ENCODE peak calls at places on chromosomes 5 and 9, in five cellular contexts. Z is WERI-Rb-1, T is BJ, C is esophagus squamous epithelium, K is lung. D is an unnamed sample.

GRCh38 chr5:144468542-144468941 is 297.9 kb downstream of the KCTD16 start:
- DNase-seq in Z (no peak), T (no peak), C (no peak), K (no peak), D (no peak)

GRCh38 chr5:42021923-42022322 is 96.8 kb downstream of the FBXO4 start:
- DNase-seq in Z (no peak), T (no peak), C (no peak), K (no peak), D (no peak)

GRCh38 chr9:126276056-126276728 is 50.4 kb upstream of the MVB12B start:
- DNase-seq in Z (peak; percentile 42), T (no peak), C (no peak), K (no peak), D (no peak)

GRCh38 chr9:5799314-5799713 is 33.6 kb downstream of the ERMP1 start:
- DNase-seq in Z (no peak), T (no peak), C (no peak), K (no peak), D (no peak)

GRCh38 chr9:20032413-20033006 is 243.7 kb upstream of the SLC24A2 start:
- DNase-seq in Z (no peak), T (no peak), C (no peak), K (no peak), D (no peak)

GRCh38 chr9:72322259-72322658 is 42.7 kb downstream of the ZFAND5 start:
- DNase-seq in Z (no peak), T (peak; percentile 18), C (no peak), K (no peak), D (no peak)

GRCh38 chr5:74231697-74232096 is 408.8 kb downstream of the ENC1 start:
- DNase-seq in Z (no peak), T (no peak), C (no peak), K (no peak), D (no peak)

GRCh38 chr5:74200560-74200959 is 440.0 kb downstream of the ENC1 start:
- DNase-seq in Z (no peak), T (no peak), C (no peak), K (no peak), D (no peak)

GRCh38 chr5:68122439-68122906 is 93.1 kb upstream of the PIK3R1 start:
- DNase-seq in Z (no peak), T (no peak), C (no peak), K (no peak), D (no peak)

GRCh38 chr5:142871056-142871879 is 101.1 kb downstream of the ARHGAP26 start:
- DNase-seq in Z (no peak), T (no peak), C (no peak), K (no peak), D (no peak)

GRCh38 chr5:74643160-74643562 is 2.6 kb upstream of the ENC1 start:
- DNase-seq in Z (no peak), T (peak; percentile 78), C (no peak), K (no peak), D (no peak)

GRCh38 chr5:59034498-59035186 is 451.8 kb downstream of the RAB3C start:
- DNase-seq in Z (peak; percentile 44), T (no peak), C (no peak), K (no peak), D (no peak)

GRCh38 chr5:102959055-102959454 is 160.9 kb downstream of the GIN1 start:
- DNase-seq in Z (no peak), T (peak; percentile 89), C (no peak), K (no peak), D (no peak)

GRCh38 chr9:98191615-98192502 is 578 bp downstream of the CORO2A start:
- DNase-seq in Z (peak; percentile 76), T (no peak), C (no peak), K (peak; percentile 54), D (no peak)

GRCh38 chr5:69007726-69008368 is 86.0 kb upstream of the SLC30A5 start:
- DNase-seq in Z (peak; percentile 83), T (no peak), C (no peak), K (peak; percentile 48), D (no peak)

GRCh38 chr9:83955985-83956287 is 24.1 kb downstream of the HNRNPK start:
- DNase-seq in Z (peak; percentile 21), T (no peak), C (no peak), K (no peak), D (peak; percentile 70)

GRCh38 chr9:124613849-124614248 is 106.7 kb upstream of the NR5A1 start:
- DNase-seq in Z (no peak), T (no peak), C (no peak), K (no peak), D (no peak)

GRCh38 chr5:173429489-173430150 is 101.4 kb upstream of the STC2 start:
- DNase-seq in Z (no peak), T (no peak), C (no peak), K (no peak), D (no peak)

GRCh38 chr5:173435543-173435942 is 107.3 kb upstream of the STC2 start:
- DNase-seq in Z (no peak), T (no peak), C (no peak), K (no peak), D (no peak)

GRCh38 chr5:173430394-173430793 is 102.2 kb upstream of the STC2 start:
- DNase-seq in Z (no peak), T (no peak), C (no peak), K (no peak), D (no peak)

GRCh38 chr5:173434270-173434669 is 106.1 kb upstream of the STC2 start:
- DNase-seq in Z (no peak), T (no peak), C (no peak), K (no peak), D (no peak)
- H3K27me3 ChIP-seq in Z (peaks cover 83% of the 10 kb centered on the region), T (no peaks in the 10 kb centered on the region), C (no peaks in the 10 kb centered on the region), K (no peaks in the 10 kb centered on the region), D (no peaks in the 10 kb centered on the region)

DNA sequence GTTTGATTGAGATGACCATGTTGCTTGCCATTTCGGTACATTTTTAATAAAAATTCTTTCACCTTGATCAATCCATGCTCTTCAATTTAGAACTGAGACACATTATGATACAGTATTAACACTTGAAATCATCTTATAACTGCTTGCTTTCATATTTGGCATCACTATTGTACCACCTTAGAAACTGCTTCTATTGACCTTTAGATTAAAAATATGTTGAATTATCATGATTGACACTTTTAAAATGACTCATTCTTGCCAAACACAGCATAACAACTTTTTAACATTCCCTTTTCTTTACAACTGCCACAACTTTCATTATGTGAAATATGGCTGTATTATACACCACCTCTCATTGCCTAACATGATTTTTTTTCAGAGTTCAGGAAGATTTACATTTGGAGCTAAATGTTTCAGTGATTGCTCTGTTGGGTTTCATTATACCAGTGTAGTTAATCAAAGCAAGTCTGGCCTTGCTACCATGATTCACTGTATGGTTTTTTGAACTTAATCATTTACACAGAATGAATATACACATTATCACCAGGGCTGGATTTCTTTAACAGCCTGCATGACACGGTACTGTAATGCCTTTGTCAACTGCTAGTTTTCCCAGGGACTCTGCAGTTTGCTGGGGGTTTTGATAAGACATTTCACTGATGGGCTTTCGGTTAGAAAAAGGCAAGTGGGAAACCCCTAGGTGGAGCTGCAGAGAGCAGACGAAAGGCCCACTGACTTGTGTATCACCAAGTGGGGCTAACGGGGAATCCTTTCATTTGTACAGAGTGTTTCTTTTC is 93.6 kb upstream of the TLE4 start:
- DNase-seq in Z (peak; percentile 60), T (no peak), C (no peak), K (no peak), D (no peak)
- TF ChIP-seq CTCF in Z (peak; percentile 72), T (peak; percentile 38), C (peak; percentile 9), K (no peak), D (no peak)

GRCh38 chr9:93953492-93954435 is 1.4 kb downstream of the BARX1 start:
- DNase-seq in Z (no peak), T (no peak), C (no peak), K (no peak), D (no peak)

GRCh38 chr9:93951655-93952118 is 3.5 kb downstream of the BARX1 start:
- DNase-seq in Z (no peak), T (no peak), C (no peak), K (no peak), D (no peak)

GRCh38 chr9:93950619-93951601 is 4.2 kb downstream of the BARX1 start:
- DNase-seq in Z (no peak), T (no peak), C (no peak), K (peak; percentile 40), D (no peak)

GRCh38 chr9:93952784-93953491 is 2.2 kb downstream of the BARX1 start:
- DNase-seq in Z (no peak), T (no peak), C (no peak), K (no peak), D (no peak)

GRCh38 chr9:93952119-93952783 is 2.9 kb downstream of the BARX1 start:
- DNase-seq in Z (no peak), T (no peak), C (no peak), K (no peak), D (no peak)
- H3K27me3 ChIP-seq in Z (peaks cover 86% of the 10 kb centered on the region), T (peaks cover 67% of the 10 kb centered on the region), C (peaks cover 82% of the 10 kb centered on the region), K (peaks cover 15% of the 10 kb centered on the region), D (peaks cover 35% of the 10 kb centered on the region)

GRCh38 chr5:71697967-71698366 is 21.1 kb upstream of the CARTPT start:
- DNase-seq in Z (no peak), T (no peak), C (no peak), K (no peak), D (no peak)
- TF ChIP-seq CTCF in Z (peak; percentile 39), T (peak; percentile 56), C (peak; percentile 11), K (no peak), D (peak; percentile 18)

DNA sequence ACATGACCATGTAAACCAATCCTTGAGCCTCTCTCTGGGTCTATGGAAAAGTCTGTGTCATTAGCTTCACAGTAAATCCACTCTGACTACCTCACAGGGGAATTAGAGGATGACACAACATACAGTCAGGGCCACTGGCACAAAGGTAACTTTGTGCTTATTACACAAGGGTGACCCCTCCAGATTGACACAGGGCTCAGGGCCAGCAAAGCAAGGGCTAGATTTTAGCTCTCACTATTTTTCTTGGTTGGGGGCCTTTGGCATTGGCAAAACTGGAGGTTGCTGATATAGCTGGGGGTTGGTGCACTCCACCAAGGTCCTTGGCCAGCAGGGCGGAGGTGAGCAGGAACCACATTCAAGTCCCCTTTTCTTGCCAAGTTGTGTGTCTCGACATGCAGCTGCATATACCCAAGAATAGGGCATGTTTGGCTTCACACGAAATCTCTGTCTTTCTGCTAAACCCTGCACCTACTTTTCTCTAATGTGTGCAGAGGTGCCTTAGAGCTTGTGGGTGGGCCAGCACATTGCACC is 15.2 kb upstream of the OSMR start:
- DNase-seq in Z (no peak), T (no peak), C (no peak), K (no peak), D (no peak)
- H3K27me3 ChIP-seq in Z (no peaks in the 10 kb centered on the region), T (no peaks in the 10 kb centered on the region), C (no peaks in the 10 kb centered on the region), K (no peaks in the 10 kb centered on the region), D (no peaks in the 10 kb centered on the region)

GRCh38 chr5:139513852-139514485 is 31.4 kb upstream of the STING1 start:
- DNase-seq in Z (no peak), T (no peak), C (no peak), K (no peak), D (no peak)
- TF ChIP-seq CTCF in Z (no peak), T (no peak), C (no peak), K (no peak), D (no peak)

GRCh38 chr5:2011481-2012411 is 129.0 kb upstream of the IRX4 start:
- DNase-seq in Z (no peak), T (no peak), C (no peak), K (peak; percentile 27), D (no peak)
- H3K27me3 ChIP-seq in Z (peaks cover 100% of the 10 kb centered on the region), T (no peaks in the 10 kb centered on the region), C (no peaks in the 10 kb centered on the region), K (no peaks in the 10 kb centered on the region), D (no peaks in the 10 kb centered on the region)